ENCODE peak calls at places on chromosomes 6 and 20, in five cellular contexts. One of them, this sample, is unnamed.

GRCh38 chr20:9485614-9486325 is 28.6 kb upstream of the LAMP5 start:
- DNase-seq in Panc1: no peak
- DNase-seq in naive thymus-derived CD4-positive, alpha-beta T cell: no peak
- DNase-seq in mesendoderm: peak; percentile 39
- DNase-seq in right cardiac atrium: no peak
- DNase-seq in this sample: no peak

GRCh38 chr6:56860466-56860865 is 94.4 kb upstream of the BEND6 start:
- DNase-seq in Panc1: no peak
- DNase-seq in naive thymus-derived CD4-positive, alpha-beta T cell: no peak
- DNase-seq in mesendoderm: peak; percentile 56
- DNase-seq in right cardiac atrium: no peak
- DNase-seq in this sample: no peak

GRCh38 chr6:93036835-93037234 is 382.5 kb downstream of the EPHA7 start:
- DNase-seq in Panc1: peak; percentile 1
- DNase-seq in naive thymus-derived CD4-positive, alpha-beta T cell: no peak
- DNase-seq in mesendoderm: peak; percentile 52
- DNase-seq in right cardiac atrium: no peak
- DNase-seq in this sample: peak; percentile 18

GRCh38 chr20:31565699-31566331 is 39.3 kb upstream of the ID1 start:
- DNase-seq in Panc1: no peak
- DNase-seq in naive thymus-derived CD4-positive, alpha-beta T cell: no peak
- DNase-seq in mesendoderm: no peak
- DNase-seq in right cardiac atrium: peak; percentile 27
- DNase-seq in this sample: no peak

GRCh38 chr20:51021067-51022025 is 1.6 kb downstream of the KCNG1 start:
- DNase-seq in Panc1: no peak
- DNase-seq in naive thymus-derived CD4-positive, alpha-beta T cell: no peak
- DNase-seq in mesendoderm: peak; percentile 81
- DNase-seq in right cardiac atrium: no peak
- DNase-seq in this sample: no peak

GRCh38 chr20:5074050-5074674 is 45.6 kb downstream of the PCNA start:
- DNase-seq in Panc1: no peak
- DNase-seq in naive thymus-derived CD4-positive, alpha-beta T cell: no peak
- DNase-seq in mesendoderm: no peak
- DNase-seq in right cardiac atrium: no peak
- DNase-seq in this sample: no peak

GRCh38 chr20:62740286-62741141 is 31.9 kb downstream of the NTSR1 start:
- DNase-seq in Panc1: peak; percentile 78
- DNase-seq in naive thymus-derived CD4-positive, alpha-beta T cell: peak; percentile 66
- DNase-seq in mesendoderm: no peak
- DNase-seq in right cardiac atrium: peak; percentile 55
- DNase-seq in this sample: no peak

GRCh38 chr20:35821807-35822242 is 50.0 kb downstream of the PHF20 start:
- DNase-seq in Panc1: no peak
- DNase-seq in naive thymus-derived CD4-positive, alpha-beta T cell: no peak
- DNase-seq in mesendoderm: peak; percentile 62
- DNase-seq in right cardiac atrium: no peak
- DNase-seq in this sample: no peak

GRCh38 chr20:48609491-48609978 is 218.3 kb downstream of the PREX1 start:
- DNase-seq in Panc1: no peak
- DNase-seq in naive thymus-derived CD4-positive, alpha-beta T cell: no peak
- DNase-seq in mesendoderm: no peak
- DNase-seq in right cardiac atrium: no peak
- DNase-seq in this sample: no peak

GRCh38 chr20:9458075-9458818 is 56.1 kb upstream of the LAMP5 start:
- DNase-seq in Panc1: no peak
- DNase-seq in naive thymus-derived CD4-positive, alpha-beta T cell: no peak
- DNase-seq in mesendoderm: peak; percentile 82
- DNase-seq in right cardiac atrium: no peak
- DNase-seq in this sample: peak; percentile 16

GRCh38 chr20:37871751-37872150 is 31.2 kb upstream of the VSTM2L start:
- DNase-seq in Panc1: no peak
- DNase-seq in naive thymus-derived CD4-positive, alpha-beta T cell: no peak
- DNase-seq in mesendoderm: no peak
- DNase-seq in right cardiac atrium: no peak
- DNase-seq in this sample: no peak

GRCh38 chr6:40181367-40181766 is 247.1 kb upstream of the MOCS1 start:
- DNase-seq in Panc1: no peak
- DNase-seq in naive thymus-derived CD4-positive, alpha-beta T cell: no peak
- DNase-seq in mesendoderm: no peak
- DNase-seq in right cardiac atrium: no peak
- DNase-seq in this sample: no peak

GRCh38 chr20:11271920-11272594 is 598.3 kb upstream of the JAG1 start:
- DNase-seq in Panc1: no peak
- DNase-seq in naive thymus-derived CD4-positive, alpha-beta T cell: no peak
- DNase-seq in mesendoderm: no peak
- DNase-seq in right cardiac atrium: peak; percentile 37
- DNase-seq in this sample: no peak

GRCh38 chr20:20410678-20411077 is 42.8 kb downstream of the INSM1 start:
- DNase-seq in Panc1: no peak
- DNase-seq in naive thymus-derived CD4-positive, alpha-beta T cell: no peak
- DNase-seq in mesendoderm: peak; percentile 92
- DNase-seq in right cardiac atrium: peak; percentile 87
- DNase-seq in this sample: peak; percentile 18

GRCh38 chr6:23180504-23181293 is 611.3 kb downstream of the HDGFL1 start:
- DNase-seq in Panc1: no peak
- DNase-seq in naive thymus-derived CD4-positive, alpha-beta T cell: no peak
- DNase-seq in mesendoderm: peak; percentile 31
- DNase-seq in right cardiac atrium: peak; percentile 79
- DNase-seq in this sample: no peak

GRCh38 chr6:47690209-47690608 is 8.2 kb upstream of the ADGRF4 start:
- DNase-seq in Panc1: no peak
- DNase-seq in naive thymus-derived CD4-positive, alpha-beta T cell: no peak
- DNase-seq in mesendoderm: peak; percentile 35
- DNase-seq in right cardiac atrium: no peak
- DNase-seq in this sample: no peak

DNA sequence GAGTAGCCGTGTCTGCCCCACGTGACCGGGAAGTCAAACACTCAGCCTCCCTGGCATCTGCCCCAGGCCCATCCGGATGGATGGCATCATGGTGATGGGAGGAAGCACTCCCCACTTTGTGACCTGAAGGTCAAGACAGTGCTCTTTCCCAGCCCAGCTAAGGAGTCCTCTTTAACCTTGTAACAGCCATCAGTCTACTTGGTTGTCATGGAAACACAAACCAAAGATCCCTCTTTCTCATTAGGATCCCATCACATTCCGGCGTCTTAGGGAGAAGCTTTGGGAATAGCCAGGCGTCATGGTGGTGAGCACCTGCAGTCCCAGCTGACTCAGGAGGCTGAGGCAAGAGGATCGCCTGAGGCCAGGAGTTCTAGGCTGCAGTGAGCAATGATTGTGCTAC is 90.9 kb upstream of the FOXC1 start:
- DNase-seq in Panc1: no peak
- DNase-seq in naive thymus-derived CD4-positive, alpha-beta T cell: no peak
- DNase-seq in mesendoderm: no peak
- DNase-seq in right cardiac atrium: no peak
- DNase-seq in this sample: no peak
- H3K4me1 ChIP-seq in Panc1: no peaks in the 10 kb centered on the region
- H3K4me1 ChIP-seq in naive thymus-derived CD4-positive, alpha-beta T cell: peaks cover 2% of the 10 kb centered on the region
- H3K4me1 ChIP-seq in mesendoderm: no peaks in the 10 kb centered on the region
- H3K4me1 ChIP-seq in right cardiac atrium: no peaks in the 10 kb centered on the region
- H3K4me1 ChIP-seq in this sample: no peaks in the 10 kb centered on the region

GRCh38 chr20:34105978-34106675 is 5.9 kb downstream of the EIF2S2 start:
- DNase-seq in Panc1: no peak
- DNase-seq in naive thymus-derived CD4-positive, alpha-beta T cell: no peak
- DNase-seq in mesendoderm: no peak
- DNase-seq in right cardiac atrium: no peak
- DNase-seq in this sample: no peak
- H3K27ac ChIP-seq in Panc1: no peak overlapping the region
- H3K27ac ChIP-seq in naive thymus-derived CD4-positive, alpha-beta T cell: peak overlapping the region; percentile 43
- H3K27ac ChIP-seq in mesendoderm: no peak overlapping the region
- H3K27ac ChIP-seq in right cardiac atrium: no peak overlapping the region
- H3K27ac ChIP-seq in this sample: no peak overlapping the region

GRCh38 chr6:36598739-36599318 is 4.7 kb downstream of the SRSF3 start:
- DNase-seq in Panc1: no peak
- DNase-seq in naive thymus-derived CD4-positive, alpha-beta T cell: no peak
- DNase-seq in mesendoderm: no peak
- DNase-seq in right cardiac atrium: no peak
- DNase-seq in this sample: no peak
- H3K4me1 ChIP-seq in Panc1: peaks cover 51% of the 10 kb centered on the region
- H3K4me1 ChIP-seq in naive thymus-derived CD4-positive, alpha-beta T cell: peaks cover 54% of the 10 kb centered on the region
- H3K4me1 ChIP-seq in mesendoderm: peaks cover 4% of the 10 kb centered on the region
- H3K4me1 ChIP-seq in right cardiac atrium: peaks cover 11% of the 10 kb centered on the region
- H3K4me1 ChIP-seq in this sample: no peaks in the 10 kb centered on the region

GRCh38 chr6:71502210-71502609 is 213.6 kb downstream of the OGFRL1 start:
- DNase-seq in Panc1: no peak
- DNase-seq in naive thymus-derived CD4-positive, alpha-beta T cell: no peak
- DNase-seq in mesendoderm: no peak
- DNase-seq in right cardiac atrium: no peak
- DNase-seq in this sample: no peak
- H3K27ac ChIP-seq in Panc1: no peak overlapping the region
- H3K27ac ChIP-seq in naive thymus-derived CD4-positive, alpha-beta T cell: no peak overlapping the region
- H3K27ac ChIP-seq in mesendoderm: no peak overlapping the region
- H3K27ac ChIP-seq in right cardiac atrium: no peak overlapping the region
- H3K27ac ChIP-seq in this sample: no peak overlapping the region

GRCh38 chr6:170148709-170149470 is 142.0 kb downstream of the DLL1 start:
- DNase-seq in Panc1: no peak
- DNase-seq in naive thymus-derived CD4-positive, alpha-beta T cell: no peak
- DNase-seq in mesendoderm: no peak
- DNase-seq in right cardiac atrium: no peak
- DNase-seq in this sample: no peak

GRCh38 chr6:170147832-170148708 is 142.8 kb downstream of the DLL1 start:
- DNase-seq in Panc1: no peak
- DNase-seq in naive thymus-derived CD4-positive, alpha-beta T cell: no peak
- DNase-seq in mesendoderm: peak; percentile 73
- DNase-seq in right cardiac atrium: peak; percentile 59
- DNase-seq in this sample: no peak

GRCh38 chr6:170147056-170147787 is 143.7 kb downstream of the DLL1 start:
- DNase-seq in Panc1: no peak
- DNase-seq in naive thymus-derived CD4-positive, alpha-beta T cell: no peak
- DNase-seq in mesendoderm: no peak
- DNase-seq in right cardiac atrium: peak; percentile 48
- DNase-seq in this sample: no peak

GRCh38 chr6:170144952-170145587 is 145.8 kb downstream of the DLL1 start:
- DNase-seq in Panc1: no peak
- DNase-seq in naive thymus-derived CD4-positive, alpha-beta T cell: no peak
- DNase-seq in mesendoderm: no peak
- DNase-seq in right cardiac atrium: no peak
- DNase-seq in this sample: no peak

DNA sequence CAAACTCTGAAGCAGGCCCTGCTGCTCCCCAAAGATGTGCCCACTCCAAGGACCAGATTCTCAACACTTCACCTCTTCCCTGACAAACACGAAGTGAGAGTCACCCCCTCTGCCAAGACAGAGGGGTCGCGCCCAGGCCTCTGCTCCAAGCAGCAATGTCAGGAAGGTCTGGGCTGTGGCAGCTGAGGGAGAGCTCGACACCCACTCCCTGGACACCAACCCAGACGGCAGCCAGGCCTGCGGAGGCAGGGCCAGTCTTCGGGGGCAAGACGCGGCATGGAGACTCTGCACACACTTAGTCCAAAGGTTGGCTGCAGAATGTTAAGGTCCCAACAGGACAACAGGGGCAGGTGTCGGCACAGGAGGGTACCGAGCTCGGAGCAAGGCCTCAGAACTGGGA is 144.2 kb downstream of the DLL1 start:
- DNase-seq in Panc1: no peak
- DNase-seq in naive thymus-derived CD4-positive, alpha-beta T cell: no peak
- DNase-seq in mesendoderm: no peak
- DNase-seq in right cardiac atrium: no peak
- DNase-seq in this sample: no peak
- H3K4me1 ChIP-seq in Panc1: peaks cover 4% of the 10 kb centered on the region
- H3K4me1 ChIP-seq in naive thymus-derived CD4-positive, alpha-beta T cell: peaks cover 37% of the 10 kb centered on the region
- H3K4me1 ChIP-seq in mesendoderm: no peaks in the 10 kb centered on the region
- H3K4me1 ChIP-seq in right cardiac atrium: no peaks in the 10 kb centered on the region
- H3K4me1 ChIP-seq in this sample: no peaks in the 10 kb centered on the region

GRCh38 chr20:44910690-44911262 is 916 bp downstream of the PABPC1L start:
- DNase-seq in Panc1: no peak
- DNase-seq in naive thymus-derived CD4-positive, alpha-beta T cell: no peak
- DNase-seq in mesendoderm: peak; percentile 51
- DNase-seq in right cardiac atrium: no peak
- DNase-seq in this sample: no peak
- H3K27ac ChIP-seq in Panc1: peak overlapping the region; percentile 89
- H3K27ac ChIP-seq in naive thymus-derived CD4-positive, alpha-beta T cell: peak overlapping the region; percentile 53
- H3K27ac ChIP-seq in mesendoderm: peak overlapping the region; percentile 17
- H3K27ac ChIP-seq in right cardiac atrium: no peak overlapping the region
- H3K27ac ChIP-seq in this sample: no peak overlapping the region

GRCh38 chr6:167766986-167767714 is 59.6 kb upstream of the AFDN start:
- DNase-seq in Panc1: no peak
- DNase-seq in naive thymus-derived CD4-positive, alpha-beta T cell: no peak
- DNase-seq in mesendoderm: no peak
- DNase-seq in right cardiac atrium: no peak
- DNase-seq in this sample: no peak
- H3K4me1 ChIP-seq in Panc1: peaks cover 2% of the 10 kb centered on the region
- H3K4me1 ChIP-seq in naive thymus-derived CD4-positive, alpha-beta T cell: no peaks in the 10 kb centered on the region
- H3K4me1 ChIP-seq in mesendoderm: no peaks in the 10 kb centered on the region
- H3K4me1 ChIP-seq in right cardiac atrium: no peaks in the 10 kb centered on the region
- H3K4me1 ChIP-seq in this sample: no peaks in the 10 kb centered on the region

DNA sequence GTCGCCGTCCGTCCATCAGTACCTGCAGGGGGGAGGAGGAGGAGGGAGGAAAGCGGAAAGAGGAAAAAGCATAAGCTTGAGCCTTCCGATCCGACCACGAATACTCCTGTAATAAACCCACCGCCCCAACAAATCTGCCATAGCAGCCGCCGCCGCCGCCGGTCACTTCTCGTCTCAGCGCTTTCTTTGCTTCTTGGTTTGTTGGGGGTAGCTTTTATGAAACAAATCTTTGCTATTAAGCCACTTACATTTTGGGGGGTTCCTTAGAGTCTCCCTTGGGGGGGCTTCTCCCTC is 277 bp downstream of the ADGRB3 start:
- DNase-seq in Panc1: no peak
- DNase-seq in naive thymus-derived CD4-positive, alpha-beta T cell: no peak
- DNase-seq in mesendoderm: no peak
- DNase-seq in right cardiac atrium: no peak
- DNase-seq in this sample: no peak
- H3K27ac ChIP-seq in Panc1: no peak overlapping the region
- H3K27ac ChIP-seq in naive thymus-derived CD4-positive, alpha-beta T cell: no peak overlapping the region
- H3K27ac ChIP-seq in mesendoderm: no peak overlapping the region
- H3K27ac ChIP-seq in right cardiac atrium: peak overlapping the region; percentile 59
- H3K27ac ChIP-seq in this sample: no peak overlapping the region

GRCh38 chr6:136699358-136699757 is 92.9 kb downstream of the MAP3K5 start:
- DNase-seq in Panc1: no peak
- DNase-seq in naive thymus-derived CD4-positive, alpha-beta T cell: no peak
- DNase-seq in mesendoderm: no peak
- DNase-seq in right cardiac atrium: no peak
- DNase-seq in this sample: no peak

GRCh38 chr6:136696238-136696637 is 96.0 kb downstream of the MAP3K5 start:
- DNase-seq in Panc1: no peak
- DNase-seq in naive thymus-derived CD4-positive, alpha-beta T cell: no peak
- DNase-seq in mesendoderm: no peak
- DNase-seq in right cardiac atrium: no peak
- DNase-seq in this sample: no peak

GRCh38 chr6:136696783-136697364 is 95.4 kb downstream of the MAP3K5 start:
- DNase-seq in Panc1: no peak
- DNase-seq in naive thymus-derived CD4-positive, alpha-beta T cell: no peak
- DNase-seq in mesendoderm: no peak
- DNase-seq in right cardiac atrium: no peak
- DNase-seq in this sample: no peak

GRCh38 chr6:136693090-136693489 is 99.2 kb downstream of the MAP3K5 start:
- DNase-seq in Panc1: no peak
- DNase-seq in naive thymus-derived CD4-positive, alpha-beta T cell: no peak
- DNase-seq in mesendoderm: no peak
- DNase-seq in right cardiac atrium: no peak
- DNase-seq in this sample: no peak

GRCh38 chr6:136695410-136695809 is 96.9 kb downstream of the MAP3K5 start:
- DNase-seq in Panc1: no peak
- DNase-seq in naive thymus-derived CD4-positive, alpha-beta T cell: no peak
- DNase-seq in mesendoderm: no peak
- DNase-seq in right cardiac atrium: no peak
- DNase-seq in this sample: no peak
- H3K4me1 ChIP-seq in Panc1: no peaks in the 10 kb centered on the region
- H3K4me1 ChIP-seq in naive thymus-derived CD4-positive, alpha-beta T cell: peaks cover 3% of the 10 kb centered on the region
- H3K4me1 ChIP-seq in mesendoderm: no peaks in the 10 kb centered on the region
- H3K4me1 ChIP-seq in right cardiac atrium: no peaks in the 10 kb centered on the region
- H3K4me1 ChIP-seq in this sample: no peaks in the 10 kb centered on the region